ENCODE peak calls at places on chromosome 20, in seven cellular contexts. One of them, this sample, is unnamed.

GRCh38 chr20:62633571-62634329 is 8.6 kb upstream of the SLCO4A1 start:
- DNase-seq in glutamatergic neuron: no peak
- DNase-seq in NCI-H748 treated with DMSO at 0.1 percent for 48 hours: no peak
- DNase-seq in NCI-H446 treated with DMSO at 0.1 percent for 48 hours: no peak
- DNase-seq in RWPE1: no peak
- DNase-seq in iris pigment epithelial cell: no peak
- DNase-seq in HCEC 1CT: no peak
- DNase-seq in this sample: no peak

GRCh38 chr20:25065625-25066338 is 7.8 kb upstream of the ACSS1 start:
- DNase-seq in glutamatergic neuron: peak
- DNase-seq in NCI-H748 treated with DMSO at 0.1 percent for 48 hours: peak
- DNase-seq in NCI-H446 treated with DMSO at 0.1 percent for 48 hours: peak
- DNase-seq in RWPE1: peak
- DNase-seq in iris pigment epithelial cell: peak
- DNase-seq in HCEC 1CT: peak
- DNase-seq in this sample: peak

GRCh38 chr20:10250902-10251301 is 32.3 kb downstream of the SNAP25 start:
- DNase-seq in glutamatergic neuron: no peak
- DNase-seq in NCI-H748 treated with DMSO at 0.1 percent for 48 hours: peak
- DNase-seq in NCI-H446 treated with DMSO at 0.1 percent for 48 hours: no peak
- DNase-seq in RWPE1: peak
- DNase-seq in iris pigment epithelial cell: no peak
- DNase-seq in HCEC 1CT: no peak
- DNase-seq in this sample: no peak

GRCh38 chr20:16007164-16007563 is 566.1 kb downstream of the KIF16B start:
- DNase-seq in glutamatergic neuron: no peak
- DNase-seq in NCI-H748 treated with DMSO at 0.1 percent for 48 hours: no peak
- DNase-seq in NCI-H446 treated with DMSO at 0.1 percent for 48 hours: no peak
- DNase-seq in RWPE1: no peak
- DNase-seq in iris pigment epithelial cell: no peak
- DNase-seq in HCEC 1CT: no peak
- DNase-seq in this sample: no peak

GRCh38 chr20:36308318-36308710 is 2.2 kb downstream of the DLGAP4 start:
- DNase-seq in glutamatergic neuron: no peak
- DNase-seq in NCI-H748 treated with DMSO at 0.1 percent for 48 hours: no peak
- DNase-seq in NCI-H446 treated with DMSO at 0.1 percent for 48 hours: no peak
- DNase-seq in RWPE1: no peak
- DNase-seq in iris pigment epithelial cell: no peak
- DNase-seq in HCEC 1CT: no peak
- DNase-seq in this sample: no peak

GRCh38 chr20:14951707-14952106 is 614.3 kb upstream of the FLRT3 start:
- DNase-seq in glutamatergic neuron: no peak
- DNase-seq in NCI-H748 treated with DMSO at 0.1 percent for 48 hours: no peak
- DNase-seq in NCI-H446 treated with DMSO at 0.1 percent for 48 hours: no peak
- DNase-seq in RWPE1: peak
- DNase-seq in iris pigment epithelial cell: peak
- DNase-seq in HCEC 1CT: no peak
- DNase-seq in this sample: no peak

GRCh38 chr20:61510778-61511330 is 258.8 kb downstream of the CDH4 start:
- DNase-seq in glutamatergic neuron: no peak
- DNase-seq in NCI-H748 treated with DMSO at 0.1 percent for 48 hours: no peak
- DNase-seq in NCI-H446 treated with DMSO at 0.1 percent for 48 hours: no peak
- DNase-seq in RWPE1: no peak
- DNase-seq in iris pigment epithelial cell: no peak
- DNase-seq in HCEC 1CT: no peak
- DNase-seq in this sample: no peak

GRCh38 chr20:44765647-44766367 is 20.1 kb downstream of the KCNK15 start:
- DNase-seq in glutamatergic neuron: no peak
- DNase-seq in NCI-H748 treated with DMSO at 0.1 percent for 48 hours: no peak
- DNase-seq in NCI-H446 treated with DMSO at 0.1 percent for 48 hours: peak
- DNase-seq in RWPE1: peak
- DNase-seq in iris pigment epithelial cell: no peak
- DNase-seq in HCEC 1CT: no peak
- DNase-seq in this sample: no peak

GRCh38 chr20:31278178-31278577 is 20.7 kb downstream of the DEFB115 start:
- DNase-seq in glutamatergic neuron: no peak
- DNase-seq in NCI-H748 treated with DMSO at 0.1 percent for 48 hours: no peak
- DNase-seq in NCI-H446 treated with DMSO at 0.1 percent for 48 hours: no peak
- DNase-seq in RWPE1: no peak
- DNase-seq in iris pigment epithelial cell: no peak
- DNase-seq in HCEC 1CT: no peak
- DNase-seq in this sample: no peak

GRCh38 chr20:50191566-50192363 is 1.1 kb downstream of the CEBPB start:
- DNase-seq in glutamatergic neuron: peak
- DNase-seq in NCI-H748 treated with DMSO at 0.1 percent for 48 hours: peak
- DNase-seq in NCI-H446 treated with DMSO at 0.1 percent for 48 hours: peak
- DNase-seq in RWPE1: peak
- DNase-seq in iris pigment epithelial cell: peak
- DNase-seq in HCEC 1CT: peak
- DNase-seq in this sample: no peak

GRCh38 chr20:4916991-4917881 is 84.1 kb downstream of the SLC23A2 start:
- DNase-seq in glutamatergic neuron: no peak
- DNase-seq in NCI-H748 treated with DMSO at 0.1 percent for 48 hours: no peak
- DNase-seq in NCI-H446 treated with DMSO at 0.1 percent for 48 hours: no peak
- DNase-seq in RWPE1: no peak
- DNase-seq in iris pigment epithelial cell: peak
- DNase-seq in HCEC 1CT: no peak
- DNase-seq in this sample: no peak

GRCh38 chr20:46411637-46412036 is 5.2 kb upstream of the ELMO2 start:
- DNase-seq in glutamatergic neuron: no peak
- DNase-seq in NCI-H748 treated with DMSO at 0.1 percent for 48 hours: no peak
- DNase-seq in NCI-H446 treated with DMSO at 0.1 percent for 48 hours: no peak
- DNase-seq in RWPE1: no peak
- DNase-seq in iris pigment epithelial cell: no peak
- DNase-seq in HCEC 1CT: no peak
- DNase-seq in this sample: no peak